ENCODE peak calls at places on chromosomes 11 and 22, in five cellular contexts. One of them, this sample, is unnamed.

GRCh38 chr11:110000045-110000502 is 93.1 kb upstream of the ZC3H12C start:
- DNase-seq in heart left ventricle: no peak
- DNase-seq in astrocyte of the cerebellum: peak; percentile 88
- DNase-seq in endothelial cell of umbilical vein: peak; percentile 24
- DNase-seq in HFFc6: peak; percentile 88
- DNase-seq in this sample: peak; percentile 72

GRCh38 chr11:129846508-129847335 is 31.1 kb downstream of the TMEM45B start:
- DNase-seq in HFFc6: peak; percentile 96
- DNase-seq in endothelial cell of umbilical vein: no peak
- DNase-seq in heart left ventricle: no peak
- DNase-seq in astrocyte of the cerebellum: peak; percentile 85
- DNase-seq in this sample: peak; percentile 54

GRCh38 chr11:119341222-119342022 is 739 bp upstream of the C1QTNF5 start:
- DNase-seq in heart left ventricle: no peak
- DNase-seq in HFFc6: no peak
- DNase-seq in endothelial cell of umbilical vein: no peak
- DNase-seq in astrocyte of the cerebellum: no peak
- DNase-seq in this sample: no peak

GRCh38 chr11:70019576-70020011 is 58.5 kb upstream of the ANO1 start:
- DNase-seq in HFFc6: no peak
- DNase-seq in endothelial cell of umbilical vein: no peak
- DNase-seq in heart left ventricle: no peak
- DNase-seq in astrocyte of the cerebellum: no peak
- DNase-seq in this sample: peak; percentile 40

GRCh38 chr22:22342697-22343602 is 98.4 kb downstream of the VPREB1 start:
- DNase-seq in heart left ventricle: no peak
- DNase-seq in HFFc6: no peak
- DNase-seq in astrocyte of the cerebellum: no peak
- DNase-seq in endothelial cell of umbilical vein: peak; percentile 18
- DNase-seq in this sample: no peak

GRCh38 chr11:111303476-111303875 is 5.1 kb downstream of the POU2AF3 start:
- DNase-seq in HFFc6: no peak
- DNase-seq in endothelial cell of umbilical vein: no peak
- DNase-seq in astrocyte of the cerebellum: no peak
- DNase-seq in heart left ventricle: no peak
- DNase-seq in this sample: no peak

GRCh38 chr11:65429069-65429681 is 6.6 kb downstream of the NEAT1 start:
- DNase-seq in astrocyte of the cerebellum: no peak
- DNase-seq in HFFc6: peak; percentile 72
- DNase-seq in endothelial cell of umbilical vein: peak; percentile 70
- DNase-seq in heart left ventricle: no peak
- DNase-seq in this sample: no peak

GRCh38 chr22:47624277-47625012 is 862.0 kb downstream of the TBC1D22A start:
- DNase-seq in HFFc6: no peak
- DNase-seq in astrocyte of the cerebellum: no peak
- DNase-seq in heart left ventricle: no peak
- DNase-seq in endothelial cell of umbilical vein: no peak
- DNase-seq in this sample: no peak

GRCh38 chr22:29569011-29569678 is 11.8 kb downstream of the NIPSNAP1 start:
- DNase-seq in heart left ventricle: no peak
- DNase-seq in endothelial cell of umbilical vein: no peak
- DNase-seq in HFFc6: no peak
- DNase-seq in astrocyte of the cerebellum: no peak
- DNase-seq in this sample: no peak

GRCh38 chr11:107468596-107468995 is 11.0 kb upstream of the CWF19L2 start:
- DNase-seq in heart left ventricle: no peak
- DNase-seq in HFFc6: no peak
- DNase-seq in astrocyte of the cerebellum: no peak
- DNase-seq in endothelial cell of umbilical vein: no peak
- DNase-seq in this sample: no peak

GRCh38 chr11:13446444-13446843 is 16.6 kb downstream of the BTBD10 start:
- DNase-seq in HFFc6: peak; percentile 33
- DNase-seq in astrocyte of the cerebellum: no peak
- DNase-seq in heart left ventricle: no peak
- DNase-seq in endothelial cell of umbilical vein: peak; percentile 65
- DNase-seq in this sample: no peak

DNA sequence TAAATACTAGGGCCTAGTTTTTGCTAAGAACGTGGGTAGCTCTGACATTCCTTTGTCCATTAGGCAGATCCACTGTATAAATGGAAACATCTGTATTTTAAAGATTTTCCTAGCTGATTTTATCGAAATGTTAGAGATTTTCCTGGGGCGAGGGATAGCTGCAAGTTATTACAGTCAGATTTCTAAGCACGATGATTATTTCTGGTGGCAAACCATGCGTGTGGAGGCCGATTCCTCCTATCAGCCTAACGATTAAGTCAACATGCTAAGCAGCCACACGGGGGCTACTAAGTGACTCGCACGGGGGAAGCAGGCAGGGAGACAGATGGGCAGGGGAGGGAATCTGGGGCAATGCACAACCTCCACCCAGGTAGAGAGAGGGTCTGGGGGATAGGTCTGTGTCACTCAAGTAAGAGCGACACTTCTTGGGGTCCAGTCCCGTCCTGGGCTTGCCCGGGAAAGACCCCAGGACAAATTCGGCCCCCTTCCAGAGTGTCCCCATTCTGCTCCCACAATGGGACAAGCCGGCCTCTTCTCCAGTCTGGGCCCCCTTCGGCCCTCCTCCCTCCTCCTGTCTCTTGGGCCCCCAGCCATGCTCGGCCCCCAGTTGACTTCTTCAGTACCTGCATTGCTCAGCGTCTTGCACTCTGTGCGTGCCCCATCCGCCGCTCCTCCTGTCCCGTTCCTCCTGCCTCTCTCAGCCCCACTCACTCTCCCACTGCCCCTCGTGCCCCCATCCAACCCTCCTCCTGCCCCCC is 571 bp downstream of the C11orf24 start:
- DNase-seq in HFFc6: peak; percentile 72
- DNase-seq in astrocyte of the cerebellum: peak; percentile 57
- DNase-seq in heart left ventricle: no peak
- DNase-seq in endothelial cell of umbilical vein: peak; percentile 77
- DNase-seq in this sample: peak; percentile 78
- TF ChIP-seq CTCF in HFFc6: peak; percentile 71
- TF ChIP-seq CTCF in astrocyte of the cerebellum: peak; percentile 62
- TF ChIP-seq CTCF in heart left ventricle: peak; percentile 51
- TF ChIP-seq CTCF in endothelial cell of umbilical vein: peak; percentile 65
- TF ChIP-seq CTCF in this sample: peak; percentile 59

DNA sequence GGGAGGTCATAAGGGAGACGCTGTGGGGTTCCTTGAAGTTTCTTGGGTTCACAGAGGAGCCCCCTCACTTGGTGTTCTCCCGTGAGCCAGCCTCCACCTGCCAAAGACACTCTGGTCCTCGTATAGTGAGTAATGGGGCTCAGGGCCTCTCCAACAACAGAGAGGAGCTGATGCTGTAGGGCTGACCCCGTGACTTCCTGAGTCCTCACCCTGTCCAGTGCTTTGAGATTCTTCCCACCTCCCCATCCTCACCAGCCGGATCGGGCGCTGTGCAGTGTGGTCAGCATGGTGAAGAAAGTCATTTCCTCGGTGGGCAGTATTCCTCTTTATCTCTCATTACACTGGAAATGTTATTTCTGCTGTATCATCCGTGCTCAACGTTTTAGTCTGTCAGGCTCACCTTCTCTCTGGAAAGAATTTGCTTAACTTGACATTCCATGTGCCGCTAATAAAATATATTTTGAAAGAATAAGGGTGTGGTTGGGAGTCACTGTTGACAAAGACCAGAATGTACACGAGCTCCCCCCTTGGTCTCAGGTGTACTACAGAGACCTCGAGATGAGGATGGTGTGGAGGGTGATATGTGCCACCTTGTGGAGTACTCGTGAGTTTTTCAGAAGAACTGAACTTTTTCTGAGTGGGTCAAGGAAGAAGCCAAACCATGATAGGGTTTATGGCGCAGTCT is 25.7 kb upstream of the SCGB1A1 start:
- DNase-seq in astrocyte of the cerebellum: no peak
- DNase-seq in endothelial cell of umbilical vein: no peak
- DNase-seq in heart left ventricle: no peak
- DNase-seq in HFFc6: no peak
- DNase-seq in this sample: no peak
- TF ChIP-seq CTCF in astrocyte of the cerebellum: peak; percentile 28
- TF ChIP-seq CTCF in endothelial cell of umbilical vein: no peak
- TF ChIP-seq CTCF in heart left ventricle: no peak
- TF ChIP-seq CTCF in HFFc6: peak; percentile 55
- TF ChIP-seq CTCF in this sample: no peak

GRCh38 chr11:82450996-82451395 is 282.7 kb downstream of the FAM181B start:
- DNase-seq in HFFc6: no peak
- DNase-seq in heart left ventricle: no peak
- DNase-seq in endothelial cell of umbilical vein: no peak
- DNase-seq in astrocyte of the cerebellum: no peak
- DNase-seq in this sample: no peak
- TF ChIP-seq CTCF in HFFc6: no peak
- TF ChIP-seq CTCF in heart left ventricle: no peak
- TF ChIP-seq CTCF in endothelial cell of umbilical vein: no peak
- TF ChIP-seq CTCF in astrocyte of the cerebellum: no peak
- TF ChIP-seq CTCF in this sample: no peak

GRCh38 chr11:92390783-92391182 is 166.2 kb downstream of the FAT3 start:
- DNase-seq in astrocyte of the cerebellum: no peak
- DNase-seq in HFFc6: no peak
- DNase-seq in heart left ventricle: no peak
- DNase-seq in endothelial cell of umbilical vein: no peak
- DNase-seq in this sample: no peak

GRCh38 chr11:92386577-92386976 is 162.0 kb downstream of the FAT3 start:
- DNase-seq in HFFc6: no peak
- DNase-seq in heart left ventricle: no peak
- DNase-seq in astrocyte of the cerebellum: no peak
- DNase-seq in endothelial cell of umbilical vein: no peak
- DNase-seq in this sample: no peak

GRCh38 chr11:92391866-92392265 is 167.2 kb downstream of the FAT3 start:
- DNase-seq in astrocyte of the cerebellum: no peak
- DNase-seq in endothelial cell of umbilical vein: no peak
- DNase-seq in HFFc6: no peak
- DNase-seq in heart left ventricle: no peak
- DNase-seq in this sample: no peak

GRCh38 chr11:92387882-92388281 is 163.3 kb downstream of the FAT3 start:
- DNase-seq in HFFc6: no peak
- DNase-seq in heart left ventricle: no peak
- DNase-seq in endothelial cell of umbilical vein: no peak
- DNase-seq in astrocyte of the cerebellum: no peak
- DNase-seq in this sample: no peak

DNA sequence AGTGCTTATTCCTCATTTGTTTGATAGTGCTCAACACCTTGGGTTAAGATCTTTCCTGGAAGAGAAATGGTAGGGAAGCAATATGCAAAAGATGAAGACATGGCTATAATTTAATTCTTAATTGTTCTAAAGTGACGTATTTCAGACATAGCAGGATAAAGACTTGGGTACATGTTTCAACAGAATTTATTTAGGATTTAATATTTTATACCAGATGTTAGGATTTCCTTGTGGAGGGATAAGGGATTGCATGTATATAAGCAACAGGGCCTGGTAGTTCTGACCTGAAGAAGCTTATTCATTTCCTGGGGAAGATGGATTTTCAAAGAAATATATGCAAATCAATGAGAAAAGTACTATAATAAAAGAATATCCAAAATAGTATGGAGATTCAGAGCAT is 163.8 kb downstream of the FAT3 start:
- DNase-seq in heart left ventricle: no peak
- DNase-seq in HFFc6: no peak
- DNase-seq in astrocyte of the cerebellum: no peak
- DNase-seq in endothelial cell of umbilical vein: no peak
- DNase-seq in this sample: no peak
- TF ChIP-seq CTCF in heart left ventricle: peak; percentile 10
- TF ChIP-seq CTCF in HFFc6: peak; percentile 58
- TF ChIP-seq CTCF in astrocyte of the cerebellum: peak; percentile 15
- TF ChIP-seq CTCF in endothelial cell of umbilical vein: no peak
- TF ChIP-seq CTCF in this sample: no peak

DNA sequence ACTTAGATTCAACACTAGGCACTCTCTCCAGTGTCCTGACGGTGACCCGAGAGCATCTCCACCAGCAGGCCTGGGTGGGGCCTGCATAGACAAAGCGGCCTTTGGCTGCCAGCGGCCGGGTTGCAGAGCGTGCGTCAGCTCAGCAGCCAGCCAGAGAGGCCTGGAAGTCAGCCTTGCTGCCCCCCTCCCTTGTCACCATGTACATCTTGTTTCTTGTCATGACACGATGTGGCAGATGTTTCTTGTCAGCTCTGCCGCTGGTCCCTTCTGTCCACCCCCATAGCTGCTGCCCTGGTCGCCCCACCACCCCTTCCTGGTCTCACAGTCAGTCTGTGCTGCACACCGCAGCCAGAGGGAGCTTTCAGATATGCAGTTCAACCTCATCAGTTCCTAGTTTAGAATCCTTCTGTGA is 33.1 kb upstream of the CBX7 start:
- DNase-seq in heart left ventricle: peak; percentile 87
- DNase-seq in endothelial cell of umbilical vein: no peak
- DNase-seq in HFFc6: no peak
- DNase-seq in astrocyte of the cerebellum: no peak
- DNase-seq in this sample: no peak
- TF ChIP-seq CTCF in heart left ventricle: peak; percentile 48
- TF ChIP-seq CTCF in endothelial cell of umbilical vein: no peak
- TF ChIP-seq CTCF in HFFc6: peak; percentile 33
- TF ChIP-seq CTCF in astrocyte of the cerebellum: no peak
- TF ChIP-seq CTCF in this sample: peak; percentile 40

GRCh38 chr11:122633219-122633829 is 22.2 kb upstream of the UBASH3B start:
- DNase-seq in heart left ventricle: no peak
- DNase-seq in endothelial cell of umbilical vein: peak; percentile 61
- DNase-seq in HFFc6: peak; percentile 55
- DNase-seq in astrocyte of the cerebellum: peak; percentile 61
- DNase-seq in this sample: no peak
- TF ChIP-seq CTCF in heart left ventricle: peak; percentile 62
- TF ChIP-seq CTCF in endothelial cell of umbilical vein: peak; percentile 50
- TF ChIP-seq CTCF in HFFc6: peak; percentile 83
- TF ChIP-seq CTCF in astrocyte of the cerebellum: peak; percentile 58
- TF ChIP-seq CTCF in this sample: peak; percentile 59

This sample was measured in AG09319.